ENCODE peak calls at places on chromosomes 1 and 21, in five cellular contexts. L is neuronal stem cell, F is IMR-90, Y is mesendoderm, D is mesenchymal stem cell. B is an unnamed sample.

GRCh38 chr1:166882893-166883292 is 6.8 kb upstream of the TADA1 start:
- DNase-seq in F (no peak), Y (no peak), D (no peak), L (no peak), B (no peak)

GRCh38 chr1:19010995-19011696 is 54.7 kb upstream of the IFFO2 start:
- DNase-seq in L (peak; percentile 45), D (peak; percentile 99), F (peak; percentile 97), Y (peak; percentile 94), B (peak; percentile 68)

GRCh38 chr1:86082183-86082582 is 74.4 kb downstream of the COL24A1 start:
- DNase-seq in D (no peak), F (no peak), L (no peak), Y (peak; percentile 43), B (no peak)

GRCh38 chr21:43719748-43720538 is 1.0 kb downstream of the PDXK start:
- DNase-seq in Y (no peak), L (no peak), D (peak; percentile 31), F (no peak), B (peak; percentile 34)

GRCh38 chr1:59186656-59187055 is 110.2 kb upstream of the FGGY start:
- DNase-seq in L (no peak), F (peak; percentile 79), Y (peak; percentile 85), D (peak; percentile 52), B (no peak)

GRCh38 chr1:110645962-110646735 is 28.6 kb downstream of the KCNA3 start:
- DNase-seq in D (no peak), Y (no peak), F (peak; percentile 73), L (no peak), B (no peak)

GRCh38 chr1:226974544-226975258 is 34.6 kb downstream of the COQ8A start:
- DNase-seq in Y (no peak), F (no peak), D (no peak), L (no peak), B (peak; percentile 17)

GRCh38 chr1:246588322-246588721 is 22.1 kb downstream of the CNST start:
- DNase-seq in Y (no peak), D (peak; percentile 44), F (peak; percentile 88), L (no peak), B (no peak)

GRCh38 chr1:31714442-31715096 is 10.8 kb upstream of the COL16A1 start:
- DNase-seq in F (peak; percentile 49), D (peak; percentile 93), Y (peak; percentile 93), L (peak; percentile 61), B (peak; percentile 84)

GRCh38 chr1:180360333-180361075 is 130.4 kb downstream of the LHX4 start:
- DNase-seq in D (no peak), L (no peak), F (peak; percentile 72), Y (no peak), B (no peak)

GRCh38 chr1:15246960-15247614 is at the start of gene FHAD1:
- DNase-seq in L (peak; percentile 77), Y (peak; percentile 89), D (peak; percentile 69), F (peak; percentile 17), B (peak; percentile 78)

GRCh38 chr1:36782785-36783184 is 251.5 kb downstream of the GRIK3 start:
- DNase-seq in Y (no peak), D (no peak), F (no peak), L (no peak), B (no peak)

GRCh38 chr1:243716901-243717300 is 133.1 kb downstream of the AKT3 start:
- DNase-seq in D (no peak), F (peak; percentile 61), Y (peak; percentile 56), L (no peak), B (no peak)

GRCh38 chr1:6298940-6299465 is 38.1 kb upstream of the GPR153 start:
- DNase-seq in L (no peak), F (no peak), D (no peak), Y (no peak), B (no peak)

GRCh38 chr1:235920596-235921375 is 54.1 kb upstream of the LYST start:
- DNase-seq in Y (peak; percentile 78), F (no peak), D (no peak), L (no peak), B (no peak)

GRCh38 chr1:159554681-159555080 is 18.9 kb upstream of the OR10J5 start:
- DNase-seq in L (no peak), Y (no peak), D (no peak), F (no peak), B (no peak)

GRCh38 chr1:153774780-153775431 is at the start of gene SLC27A3:
- DNase-seq in L (no peak), D (no peak), F (no peak), Y (peak; percentile 58), B (peak; percentile 61)

GRCh38 chr1:172588296-172589291 is 55.6 kb downstream of the SUCO start:
- DNase-seq in L (no peak), D (peak; percentile 89), F (peak; percentile 94), Y (no peak), B (no peak)

GRCh38 chr1:156912861-156913808 is 7.3 kb upstream of the LRRC71 start:
- DNase-seq in Y (peak; percentile 47), L (no peak), D (no peak), F (no peak), B (peak; percentile 69)

GRCh38 chr1:2546515-2547209 is 9.5 kb upstream of the TNFRSF14 start:
- DNase-seq in D (peak; percentile 85), L (peak; percentile 70), Y (peak; percentile 94), F (peak; percentile 61), B (peak; percentile 94)

GRCh38 chr1:201614262-201615015 is 75.5 kb downstream of the NAV1 start:
- DNase-seq in L (peak; percentile 58), F (peak; percentile 33), Y (peak; percentile 82), D (peak; percentile 70), B (peak; percentile 88)

GRCh38 chr21:44931501-44932365 is 8.1 kb upstream of the SLX9 start:
- DNase-seq in Y (no peak), D (no peak), F (no peak), L (no peak), B (no peak)

GRCh38 chr1:36350659-36351171 is 27.3 kb upstream of the EVA1B start:
- DNase-seq in D (peak; percentile 91), Y (peak; percentile 35), L (no peak), F (peak; percentile 80), B (no peak)

GRCh38 chr1:230105754-230106625 is 39.0 kb downstream of the GALNT2 start:
- DNase-seq in D (peak; percentile 80), L (no peak), F (peak; percentile 85), Y (no peak), B (no peak)

GRCh38 chr21:42571391-42572150 is 57.9 kb downstream of the SLC37A1 start:
- DNase-seq in Y (no peak), D (no peak), F (no peak), L (no peak), B (no peak)

GRCh38 chr1:178870944-178871343 is at the start of gene ANGPTL1:
- DNase-seq in Y (peak; percentile 40), D (peak; percentile 64), F (peak; percentile 73), L (peak; percentile 45), B (no peak)

GRCh38 chr1:246382589-246382988 is 124.5 kb downstream of the SMYD3 start:
- DNase-seq in F (no peak), Y (no peak), L (no peak), D (no peak), B (no peak)

GRCh38 chr1:151342562-151342961 is 4.5 kb downstream of the RFX5 start:
- DNase-seq in F (no peak), L (no peak), D (no peak), Y (no peak), B (no peak)

GRCh38 chr1:151346082-151346768 is 827 bp downstream of the RFX5 start:
- DNase-seq in F (no peak), L (no peak), Y (peak; percentile 16), D (no peak), B (no peak)

GRCh38 chr1:151347523-151348246 is 633 bp upstream of the RFX5 start:
- DNase-seq in L (no peak), F (no peak), Y (no peak), D (peak; percentile 42), B (no peak)

GRCh38 chr1:151343587-151343986 is 3.5 kb downstream of the RFX5 start:
- DNase-seq in L (no peak), F (no peak), D (no peak), Y (no peak), B (no peak)

DNA sequence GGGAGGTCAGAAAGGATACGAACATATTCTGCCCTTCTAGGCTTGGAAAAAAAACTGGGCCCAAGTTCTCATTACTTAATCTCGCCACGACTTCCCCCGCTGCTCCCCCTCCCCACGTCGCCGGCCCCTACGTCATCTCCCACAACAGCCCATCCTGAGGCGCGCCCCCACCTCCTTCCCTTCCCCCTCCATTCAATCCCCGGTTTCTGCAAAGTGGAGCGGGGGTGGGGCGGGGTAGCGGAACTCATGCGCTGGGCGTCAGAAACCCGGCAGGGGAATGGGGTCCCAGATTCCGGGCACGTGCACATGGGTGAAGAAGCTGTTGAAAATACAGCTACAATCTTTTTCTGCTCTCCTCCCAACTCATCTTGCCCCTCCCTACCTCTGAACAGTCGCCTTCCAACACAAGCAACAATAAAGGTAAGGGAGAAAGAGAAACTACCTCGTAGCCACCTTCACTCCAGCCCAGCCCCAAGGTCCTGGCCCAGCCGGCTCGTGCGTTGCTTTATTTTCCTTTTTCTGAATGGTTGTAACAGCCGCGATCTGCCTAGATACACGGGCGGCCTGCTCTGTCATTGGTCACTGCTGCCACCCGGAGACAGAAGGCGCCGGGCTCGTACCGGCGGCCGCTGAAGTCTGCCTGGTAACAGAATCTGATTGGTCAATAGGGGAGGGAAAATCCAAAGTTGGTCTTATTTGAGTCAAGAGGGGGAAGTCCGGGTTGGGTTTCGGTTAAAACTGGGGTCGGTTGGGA is at the start of gene RFX5:
- DNase-seq in L (peak; percentile 97), Y (peak; percentile 100), F (peak; percentile 98), D (peak; percentile 99), B (peak; percentile 99)
- H4K8ac ChIP-seq in L (no peak within 1 kb of the TSS), Y (no peak within 1 kb of the TSS), F (peak within 1 kb of the TSS; percentile 81), D (peak within 1 kb of the TSS; percentile 66), B (no peak within 1 kb of the TSS)

GRCh38 chr1:204408074-204408507 is 3.5 kb downstream of the PPP1R15B start:
- DNase-seq in F (peak; percentile 74), Y (no peak), L (no peak), D (peak; percentile 70), B (no peak)
- H3K79me1 ChIP-seq in F (no peaks in the 10 kb centered on the region), Y (peaks cover 2% of the 10 kb centered on the region), L (no peaks in the 10 kb centered on the region), D (peaks cover 5% of the 10 kb centered on the region), B (peaks cover 3% of the 10 kb centered on the region)

GRCh38 chr1:9402717-9403116 is 110.0 kb downstream of the SPSB1 start:
- DNase-seq in Y (no peak), L (no peak), F (no peak), D (no peak), B (no peak)

GRCh38 chr1:9404117-9404516 is 111.4 kb downstream of the SPSB1 start:
- DNase-seq in D (no peak), Y (no peak), F (no peak), L (no peak), B (no peak)

GRCh38 chr1:9400425-9401079 is 107.9 kb downstream of the SPSB1 start:
- DNase-seq in Y (no peak), D (peak; percentile 34), L (no peak), F (peak; percentile 46), B (no peak)

GRCh38 chr1:9401080-9401453 is 108.4 kb downstream of the SPSB1 start:
- DNase-seq in Y (no peak), F (no peak), L (no peak), D (no peak), B (no peak)

DNA sequence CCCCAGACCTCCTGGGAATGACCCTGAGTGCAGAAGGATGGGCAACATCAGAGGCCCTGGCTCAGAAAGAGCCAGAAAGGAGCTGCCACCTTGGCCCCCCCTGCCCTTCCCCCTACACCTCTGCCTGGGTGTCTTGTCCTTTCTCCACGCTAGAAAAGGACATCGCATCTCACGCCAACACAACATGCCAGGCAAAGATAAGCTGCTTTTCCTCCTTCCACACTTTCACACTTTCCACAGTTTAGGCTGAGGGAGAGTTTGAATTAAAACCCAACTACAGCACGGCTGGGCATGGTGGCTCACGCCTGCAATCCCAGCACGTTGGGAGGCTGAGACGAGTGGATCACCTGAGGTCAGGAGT is 109.5 kb downstream of the SPSB1 start:
- DNase-seq in F (no peak), Y (no peak), L (no peak), D (no peak), B (no peak)
- H4K8ac ChIP-seq in F (no peak overlapping the region), Y (no peak overlapping the region), L (no peak overlapping the region), D (peak overlapping the region; percentile 52), B (no peak overlapping the region)

GRCh38 chr1:209433649-209434031 is 149.9 kb upstream of the CAMK1G start:
- DNase-seq in Y (no peak), D (no peak), F (no peak), L (no peak), B (no peak)
- H3K79me1 ChIP-seq in Y (peaks cover 6% of the 10 kb centered on the region), D (no peaks in the 10 kb centered on the region), F (no peaks in the 10 kb centered on the region), L (no peaks in the 10 kb centered on the region), B (no peaks in the 10 kb centered on the region)